ENCODE peak calls at places on chromosome 21, in eight cellular contexts. Z, X, P, W, E, N, C and A are unnamed samples.
A peak's percentile ranks its signal among the peaks of the same experiment; 100 is the strongest.

GRCh38 chr21:19508844-19509243 is 1105.3 kb upstream of the TMPRSS15 start:
- DNase-seq in W (no peak), E (no peak), X (no peak), N (no peak), C (no peak), P (no peak), Z (no peak), A (no peak)

GRCh38 chr21:42161957-42162681 is 56.8 kb upstream of the ABCG1 start:
- DNase-seq in N (peak; percentile 14), P (no peak), E (no peak), Z (no peak), C (no peak), X (no peak), W (peak; percentile 47), A (no peak)

GRCh38 chr21:36861924-36862323 is 104.5 kb downstream of the HLCS start:
- DNase-seq in E (no peak), P (no peak), X (no peak), C (no peak), W (no peak), N (no peak), Z (no peak), A (no peak)

GRCh38 chr21:41691205-41692203 is 75.3 kb downstream of the RIPK4 start:
- DNase-seq in P (no peak), X (no peak), W (peak; percentile 39), C (no peak), N (no peak), Z (no peak), E (no peak), A (no peak)

GRCh38 chr21:37176716-37177115 is 90.4 kb downstream of the VPS26C start:
- DNase-seq in Z (peak; percentile 49), N (no peak), X (no peak), E (no peak), P (no peak), C (no peak), W (no peak), A (no peak)

GRCh38 chr21:25901580-25901979 is 166.8 kb downstream of the GABPA start:
- DNase-seq in W (no peak), E (no peak), P (no peak), C (no peak), X (no peak), Z (no peak), N (no peak), A (no peak)

GRCh38 chr21:32727728-32728454 is at the start of gene SYNJ1:
- DNase-seq in W (peak; percentile 98), C (peak; percentile 85), P (peak; percentile 88), E (peak; percentile 95), X (peak; percentile 97), Z (peak; percentile 91), N (peak; percentile 95), A (peak; percentile 95)

GRCh38 chr21:46667735-46668380 is 32.4 kb downstream of the PRMT2 start:
- DNase-seq in W (peak; percentile 85), P (no peak), C (no peak), Z (no peak), N (no peak), E (no peak), X (peak; percentile 77), A (no peak)

GRCh38 chr21:16279658-16280581 is 550.1 kb downstream of the USP25 start:
- DNase-seq in P (no peak), E (no peak), Z (no peak), N (no peak), C (no peak), W (peak; percentile 61), X (peak; percentile 49), A (no peak)

GRCh38 chr21:17200250-17200649 is 312.6 kb upstream of the CXADR start:
- DNase-seq in C (no peak), N (no peak), X (no peak), W (no peak), Z (no peak), P (no peak), E (no peak), A (no peak)

GRCh38 chr21:31948681-31949080 is 75.9 kb downstream of the HUNK start:
- DNase-seq in W (no peak), Z (no peak), X (no peak), P (no peak), N (no peak), C (no peak), E (no peak), A (no peak)

GRCh38 chr21:44370027-44370735 is 16.8 kb downstream of the TRPM2 start:
- DNase-seq in C (peak; percentile 9), W (peak; percentile 88), X (peak; percentile 82), Z (no peak), P (no peak), N (no peak), E (no peak), A (peak; percentile 61)

GRCh38 chr21:37558676-37559204 is 192.2 kb downstream of the DYRK1A start:
- DNase-seq in E (no peak), C (no peak), W (no peak), N (no peak), Z (no peak), X (no peak), P (no peak), A (no peak)

GRCh38 chr21:37564341-37564923 is 197.9 kb downstream of the DYRK1A start:
- DNase-seq in E (peak; percentile 76), Z (peak; percentile 81), C (peak; percentile 27), X (peak; percentile 31), W (peak; percentile 83), P (peak; percentile 88), N (peak; percentile 83), A (peak; percentile 92)

GRCh38 chr21:45921917-45922316 is 59.7 kb upstream of the COL6A1 start:
- DNase-seq in P (no peak), N (no peak), W (peak; percentile 55), X (peak; percentile 44), Z (no peak), C (no peak), E (no peak), A (no peak)

GRCh38 chr21:45994086-45994661 is 12.6 kb downstream of the COL6A1 start:
- DNase-seq in X (no peak), E (no peak), P (no peak), C (peak; percentile 23), N (no peak), Z (peak; percentile 12), W (no peak), A (peak; percentile 52)

GRCh38 chr21:17921579-17922530 is 102.7 kb upstream of the C21orf91 start:
- DNase-seq in Z (no peak), E (no peak), W (no peak), P (no peak), N (no peak), X (no peak), C (no peak), A (peak; percentile 83)

GRCh38 chr21:15209224-15209623 is 144.4 kb upstream of the NRIP1 start:
- DNase-seq in E (no peak), X (no peak), Z (no peak), W (no peak), C (no peak), P (no peak), N (no peak), A (no peak)

GRCh38 chr21:46005481-46005881 is 23.9 kb downstream of the COL6A1 start:
- DNase-seq in C (no peak), W (peak; percentile 52), Z (peak; percentile 15), N (no peak), P (no peak), X (no peak), E (no peak), A (peak; percentile 47)

GRCh38 chr21:35154788-35155187 is 105.7 kb upstream of the RUNX1 start:
- DNase-seq in N (no peak), W (no peak), C (no peak), Z (no peak), X (no peak), P (no peak), E (no peak), A (no peak)
- H3K27ac ChIP-seq in N (no peak overlapping the region), W (no peak overlapping the region), C (no peak overlapping the region), Z (no peak overlapping the region), X (no peak overlapping the region), P (no peak overlapping the region), E (no peak overlapping the region), A (no peak overlapping the region)

GRCh38 chr21:33859373-33860102 is 56.1 kb downstream of the ATP5PO start:
- DNase-seq in Z (no peak), C (no peak), P (no peak), W (no peak), X (no peak), N (no peak), E (no peak), A (no peak)
- H3K27ac ChIP-seq in Z (no peak overlapping the region), C (no peak overlapping the region), P (no peak overlapping the region), W (no peak overlapping the region), X (no peak overlapping the region), N (no peak overlapping the region), E (no peak overlapping the region), A (no peak overlapping the region)

DNA sequence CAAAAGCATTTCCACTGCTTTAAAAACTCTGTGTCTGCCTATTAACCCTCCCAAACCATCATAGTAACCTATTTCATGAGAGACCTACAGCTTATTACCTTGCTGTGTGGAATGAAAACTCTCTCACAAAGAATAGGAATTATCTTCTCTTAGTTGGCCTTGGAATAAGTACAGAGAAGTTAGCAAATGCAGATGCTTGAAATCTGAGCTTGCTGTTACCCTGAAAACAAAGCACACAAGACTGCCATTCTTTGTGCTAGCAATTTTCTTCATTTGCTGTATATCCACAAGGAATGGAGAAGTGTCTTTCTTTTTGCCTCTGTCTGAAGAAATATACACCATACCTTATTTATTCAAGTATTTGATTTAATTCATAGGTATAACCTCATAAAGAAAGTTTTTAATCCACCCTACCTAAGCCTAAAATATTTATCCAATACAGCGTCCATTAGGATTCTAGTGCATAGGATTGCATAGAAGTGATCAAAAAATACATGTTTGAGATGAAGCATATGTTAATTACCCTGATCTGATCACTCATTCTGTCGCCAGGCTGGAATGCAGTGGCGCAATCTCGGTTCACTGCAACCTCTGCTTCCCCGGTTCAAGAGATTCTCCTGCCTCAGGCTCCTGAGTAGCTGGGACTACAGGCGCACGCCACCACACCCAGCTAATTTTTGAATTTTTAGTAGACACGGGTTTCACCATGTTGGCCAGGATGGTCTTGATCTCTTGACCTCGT is 451.1 kb downstream of the LTN1 start:
- DNase-seq in C (no peak), W (no peak), E (no peak), P (no peak), Z (no peak), X (no peak), N (no peak), A (no peak)
- H3K27ac ChIP-seq in C (no peak overlapping the region), W (no peak overlapping the region), E (no peak overlapping the region), P (no peak overlapping the region), Z (no peak overlapping the region), X (no peak overlapping the region), N (no peak overlapping the region), A (peak overlapping the region; percentile 95)

DNA sequence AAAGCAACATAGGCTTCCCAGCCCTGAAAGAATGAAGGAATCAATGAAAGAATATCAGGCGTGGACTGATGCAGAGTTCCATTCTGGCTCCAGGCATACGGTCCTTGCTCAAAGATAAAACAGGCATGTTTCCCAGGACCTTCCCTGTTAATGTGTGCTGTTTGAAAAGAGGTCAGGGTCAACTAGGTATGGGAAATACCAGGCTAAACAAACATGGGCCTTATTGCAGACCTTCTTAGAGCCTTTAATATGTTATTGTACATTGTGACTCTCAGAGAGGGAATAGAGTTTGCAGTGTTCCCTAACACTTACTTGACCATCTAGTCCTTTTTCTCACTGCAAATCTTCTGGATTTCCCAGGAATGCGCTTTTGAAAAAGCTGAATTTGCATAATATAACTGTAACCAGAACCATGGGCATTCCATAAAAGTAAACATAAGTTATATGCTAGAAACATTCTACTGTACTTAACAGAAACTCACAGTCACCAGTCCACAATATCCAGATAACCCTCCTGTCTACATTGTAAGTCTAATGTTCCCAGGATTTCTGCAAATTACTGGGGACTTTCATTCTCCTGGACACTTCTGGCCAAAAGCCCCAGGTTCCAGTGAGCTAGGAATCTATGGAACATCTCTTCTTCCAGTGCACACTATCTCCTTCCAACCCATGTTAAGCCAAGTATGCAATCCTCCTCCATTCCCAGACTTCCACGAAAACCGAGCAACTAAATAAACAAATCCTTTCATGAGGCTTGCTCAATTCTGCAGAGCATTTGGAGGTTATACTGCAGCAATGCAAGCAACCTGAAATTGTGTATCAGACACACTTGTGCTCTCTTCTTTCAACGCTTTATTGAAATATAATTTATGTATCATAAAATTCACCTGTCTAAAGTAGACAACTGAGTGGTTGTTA is 486.6 kb downstream of the SETD4 start:
- DNase-seq in Z (no peak), W (no peak), X (no peak), N (no peak), P (no peak), E (no peak), C (no peak), A (no peak)
- H3K27ac ChIP-seq in Z (no peak overlapping the region), W (no peak overlapping the region), X (no peak overlapping the region), N (no peak overlapping the region), P (no peak overlapping the region), E (no peak overlapping the region), C (no peak overlapping the region), A (no peak overlapping the region)